ENCODE peak calls at places on chromosomes 12 and 14, in seven cellular contexts. X, A, F, Z, Q, T and G are unnamed samples.

GRCh38 chr14:61252354-61253063 is 28.6 kb downstream of the TMEM30B start:
- DNase-seq in X (peak; percentile 84), A (peak; percentile 54), F (peak; percentile 11), Z (peak; percentile 72), Q (peak; percentile 81), T (peak; percentile 97), G (peak; percentile 76)

GRCh38 chr14:78088941-78089340 is 81.2 kb upstream of the NRXN3 start:
- DNase-seq in X (peak; percentile 26), A (no peak), F (no peak), Z (no peak), Q (no peak), T (no peak), G (no peak)

GRCh38 chr14:64704743-64705405 is 650 bp downstream of the PLEKHG3 start:
- DNase-seq in X (peak; percentile 58), A (no peak), F (no peak), Z (no peak), Q (peak; percentile 72), T (peak; percentile 31), G (peak; percentile 62)

GRCh38 chr14:38203929-38204716 is 3.6 kb upstream of the SSTR1 start:
- DNase-seq in X (no peak), A (no peak), F (no peak), Z (no peak), Q (no peak), T (no peak), G (no peak)

GRCh38 chr12:18428416-18428815 is 167.1 kb downstream of the PIK3C2G start:
- DNase-seq in X (no peak), A (no peak), F (no peak), Z (no peak), Q (no peak), T (peak; percentile 26), G (no peak)

GRCh38 chr12:12336049-12336411 is 14.0 kb downstream of the MANSC1 start:
- DNase-seq in X (no peak), A (no peak), F (no peak), Z (no peak), Q (no peak), T (peak; percentile 83), G (peak; percentile 57)

GRCh38 chr14:63759454-63759853 is 31.6 kb upstream of the SGPP1 start:
- DNase-seq in X (no peak), A (no peak), F (no peak), Z (no peak), Q (no peak), T (no peak), G (no peak)

GRCh38 chr14:61107148-61107641 is 126.2 kb downstream of the SLC38A6 start:
- DNase-seq in X (no peak), A (peak; percentile 61), F (no peak), Z (no peak), Q (peak; percentile 80), T (peak; percentile 72), G (peak; percentile 25)

GRCh38 chr12:30874455-30875313 is 51.9 kb upstream of the TSPAN11 start:
- DNase-seq in X (no peak), A (peak; percentile 29), F (no peak), Z (no peak), Q (no peak), T (no peak), G (no peak)

GRCh38 chr12:60529261-60529660 is 933.4 kb downstream of the SLC16A7 start:
- DNase-seq in X (no peak), A (no peak), F (no peak), Z (no peak), Q (no peak), T (no peak), G (no peak)

GRCh38 chr12:161823-162222 is 52.1 kb downstream of the SLC6A12 start:
- DNase-seq in X (no peak), A (no peak), F (no peak), Z (no peak), Q (no peak), T (no peak), G (no peak)

GRCh38 chr12:94262228-94263010 is 114.0 kb downstream of the PLXNC1 start:
- DNase-seq in X (peak; percentile 54), A (peak; percentile 81), F (peak; percentile 56), Z (peak; percentile 12), Q (peak; percentile 95), T (peak; percentile 95), G (peak; percentile 71)

GRCh38 chr12:94263011-94263786 is 114.8 kb downstream of the PLXNC1 start:
- DNase-seq in X (no peak), A (no peak), F (no peak), Z (no peak), Q (no peak), T (no peak), G (no peak)

GRCh38 chr12:94261119-94261518 is 112.7 kb downstream of the PLXNC1 start:
- DNase-seq in X (no peak), A (no peak), F (no peak), Z (no peak), Q (no peak), T (no peak), G (no peak)

GRCh38 chr12:94260717-94261116 is 112.3 kb downstream of the PLXNC1 start:
- DNase-seq in X (no peak), A (no peak), F (no peak), Z (no peak), Q (no peak), T (no peak), G (no peak)

DNA sequence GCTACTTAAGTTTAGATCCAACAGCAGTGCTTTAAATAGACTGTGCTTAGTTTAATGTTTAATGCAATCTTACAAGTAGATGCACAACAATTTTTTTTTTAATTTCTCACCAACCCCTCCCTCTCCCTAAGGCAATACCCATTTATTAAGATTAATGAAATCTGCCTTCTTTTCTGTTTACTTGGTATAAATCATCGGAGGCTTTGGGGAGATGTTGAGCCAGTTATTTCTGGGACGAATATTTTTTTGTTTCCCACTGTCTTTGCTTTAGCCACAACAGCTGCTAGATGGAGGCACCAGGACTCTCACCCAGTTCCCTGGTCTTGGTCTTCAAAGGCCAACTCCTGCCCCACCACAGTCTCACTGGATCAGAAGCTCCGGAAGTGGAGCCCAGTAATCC is 113.4 kb downstream of the PLXNC1 start:
- DNase-seq in X (no peak), A (no peak), F (no peak), Z (no peak), Q (no peak), T (no peak), G (no peak)
- H3K27ac ChIP-seq in X (no peak overlapping the region), A (peak overlapping the region; percentile 87), F (peak overlapping the region; percentile 83), Z (no peak overlapping the region), Q (peak overlapping the region; percentile 83), T (peak overlapping the region; percentile 76), G (peak overlapping the region; percentile 72)

DNA sequence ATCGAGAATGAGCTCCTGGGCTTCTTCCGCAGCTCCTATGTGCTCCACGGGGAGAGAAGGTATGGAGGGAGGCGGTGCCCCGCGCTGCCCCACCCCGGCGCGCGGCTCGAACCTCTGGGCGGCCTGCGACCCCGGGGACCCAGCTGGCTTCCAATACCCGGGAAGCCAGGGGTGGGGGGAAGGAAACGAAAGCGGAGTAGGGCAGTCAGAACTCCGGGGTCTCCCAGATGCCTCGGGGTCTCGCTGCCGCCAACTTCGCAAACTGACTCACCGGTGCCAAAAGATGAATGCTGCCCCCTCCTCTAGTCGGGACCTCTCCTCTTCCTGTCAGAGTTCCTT is 1.3 kb downstream of the TRHDE start:
- DNase-seq in X (no peak), A (no peak), F (no peak), Z (no peak), Q (no peak), T (no peak), G (no peak)
- H3K27me3 ChIP-seq in X (peaks cover 79% of the 10 kb centered on the region), A (peaks cover 100% of the 10 kb centered on the region), F (peaks cover 10% of the 10 kb centered on the region), Z (no peaks in the 10 kb centered on the region), Q (peaks cover 48% of the 10 kb centered on the region), T (peaks cover 6% of the 10 kb centered on the region), G (no peaks in the 10 kb centered on the region)

DNA sequence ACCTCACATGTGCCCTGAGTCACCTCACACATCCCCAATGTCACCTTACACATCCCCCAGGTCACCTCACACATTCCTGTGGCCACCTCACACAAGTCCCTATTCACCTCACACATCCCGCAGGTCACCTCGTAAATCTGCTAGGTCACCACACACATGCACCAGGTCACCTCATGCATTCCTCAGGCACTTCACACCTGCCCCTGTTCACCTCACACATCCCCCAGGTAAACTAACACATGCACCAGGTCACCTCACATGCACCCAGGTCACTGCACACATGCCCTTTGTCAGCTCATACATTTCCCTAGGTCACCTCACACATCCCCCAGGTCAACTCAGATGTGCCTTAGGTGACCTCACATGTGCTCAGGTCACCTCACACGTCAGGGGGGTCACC is 639.8 kb downstream of the TMEM121 start:
- DNase-seq in X (no peak), A (no peak), F (no peak), Z (no peak), Q (no peak), T (no peak), G (no peak)
- H3K27ac ChIP-seq in X (no peak overlapping the region), A (no peak overlapping the region), F (no peak overlapping the region), Z (no peak overlapping the region), Q (no peak overlapping the region), T (no peak overlapping the region), G (no peak overlapping the region)

DNA sequence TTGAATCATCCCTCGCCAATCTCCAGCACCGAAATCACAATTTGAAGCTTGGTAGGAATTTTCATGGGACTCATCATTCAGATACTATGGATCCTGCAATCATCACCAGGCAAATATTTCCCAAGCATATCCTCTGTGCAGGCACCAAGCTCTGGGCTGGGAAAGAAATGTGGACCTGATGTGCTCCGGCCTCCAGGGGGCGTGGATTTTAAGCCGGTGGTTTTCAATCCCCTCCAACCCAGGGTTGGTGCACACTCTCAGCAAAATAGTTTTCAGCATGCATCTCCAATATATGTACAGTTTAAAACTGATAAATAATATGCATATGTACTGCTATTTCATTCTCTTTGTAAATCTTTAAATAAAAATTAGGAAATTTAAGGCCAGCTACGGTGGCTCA is 98.9 kb downstream of the RBM19 start:
- DNase-seq in X (no peak), A (no peak), F (no peak), Z (no peak), Q (no peak), T (no peak), G (peak; percentile 21)
- H3K27me3 ChIP-seq in X (no peaks in the 10 kb centered on the region), A (no peaks in the 10 kb centered on the region), F (no peaks in the 10 kb centered on the region), Z (no peaks in the 10 kb centered on the region), Q (no peaks in the 10 kb centered on the region), T (no peaks in the 10 kb centered on the region), G (no peaks in the 10 kb centered on the region)

DNA sequence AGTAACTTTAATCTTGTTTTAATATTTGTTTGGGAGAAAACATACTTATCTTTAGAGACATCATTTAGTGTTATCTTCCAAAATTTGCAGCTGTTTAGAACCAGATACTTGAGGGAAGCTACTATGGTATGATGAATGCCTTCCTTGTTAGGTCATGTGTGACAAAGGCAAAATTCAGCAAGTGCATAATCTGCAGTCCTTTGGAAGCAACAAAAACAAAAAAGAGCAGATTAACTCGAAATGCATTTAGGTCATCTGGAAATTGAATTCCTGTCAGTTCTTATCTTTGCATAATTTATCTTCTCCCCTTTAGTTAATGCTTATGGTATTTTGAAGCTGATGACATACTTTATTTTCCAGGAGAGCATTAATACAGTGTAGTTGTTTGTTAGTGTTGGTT is 3.5 kb downstream of the FBXO34 start:
- DNase-seq in X (no peak), A (no peak), F (no peak), Z (no peak), Q (no peak), T (peak; percentile 91), G (no peak)
- H3K27ac ChIP-seq in X (peak overlapping the region; percentile 61), A (peak overlapping the region; percentile 95), F (no peak overlapping the region), Z (no peak overlapping the region), Q (no peak overlapping the region), T (no peak overlapping the region), G (peak overlapping the region; percentile 62)

DNA sequence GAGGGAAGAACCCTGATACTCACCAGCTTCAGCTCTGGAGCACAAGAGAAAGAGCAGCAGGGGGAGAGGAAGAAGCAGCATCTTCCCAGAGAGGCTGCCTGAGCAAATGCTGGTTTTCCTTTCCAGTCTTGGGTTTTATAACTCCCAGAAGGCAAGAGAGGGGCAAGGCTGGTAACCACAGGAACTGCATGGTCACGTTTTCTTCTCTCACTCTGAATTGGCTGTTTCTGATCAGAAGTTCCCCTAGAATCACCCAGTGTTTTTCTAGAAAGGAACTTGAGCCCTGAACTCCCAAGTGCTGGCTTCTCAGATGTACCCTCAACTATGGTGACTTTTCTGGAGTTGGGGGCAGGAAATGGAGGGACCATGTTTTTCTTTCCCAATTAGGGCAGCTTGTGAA is at the start of gene CMA1:
- DNase-seq in X (no peak), A (no peak), F (no peak), Z (no peak), Q (no peak), T (no peak), G (no peak)
- H3K27me3 ChIP-seq in X (no peaks in the 10 kb centered on the region), A (peaks cover 16% of the 10 kb centered on the region), F (no peaks in the 10 kb centered on the region), Z (peaks cover 37% of the 10 kb centered on the region), Q (no peaks in the 10 kb centered on the region), T (no peaks in the 10 kb centered on the region), G (no peaks in the 10 kb centered on the region)